ENCODE peak calls at places on chromosomes 4 and X, in five cellular contexts. E, A, L, J and C are unnamed samples.

GRCh38 chr4:122884504-122884903 is 37.9 kb downstream of the NUDT6 start:
- DNase-seq in E (no peak), J (no peak), L (no peak), A (no peak), C (no peak)

GRCh38 chr4:4430492-4431195 is 43.7 kb downstream of the NSG1 start:
- DNase-seq in L (peak), A (no peak), J (peak), E (no peak), C (no peak)

GRCh38 chr4:158578476-158578875 is 56.8 kb downstream of the RXFP1 start:
- DNase-seq in A (no peak), J (no peak), L (no peak), E (no peak), C (no peak)

GRCh38 chr4:80235451-80235850 is 31.0 kb upstream of the FGF5 start:
- DNase-seq in A (no peak), L (no peak), E (no peak), J (no peak), C (no peak)

GRCh38 chr4:6466756-6467381 is 5.5 kb downstream of the PPP2R2C start:
- DNase-seq in J (no peak), L (no peak), E (no peak), A (no peak), C (no peak)

GRCh38 chr4:161949941-161950725 is 213.7 kb downstream of the FSTL5 start:
- DNase-seq in E (no peak), A (no peak), J (no peak), L (no peak), C (no peak)

GRCh38 chrX:47234583-47234982 is 1.8 kb downstream of the USP11 start:
- DNase-seq in A (no peak), J (no peak), E (no peak), L (no peak), C (no peak)

GRCh38 chrX:151239748-151240147 is 63.4 kb downstream of the GPR50 start:
- DNase-seq in E (no peak), J (no peak), A (no peak), L (no peak), C (no peak)

GRCh38 chrX:154791951-154792350 is 13.3 kb downstream of the MPP1 start:
- DNase-seq in L (no peak), A (no peak), E (no peak), J (no peak), C (no peak)

GRCh38 chrX:2684256-2684655 is 6.8 kb upstream of the CD99 start:
- DNase-seq in A (no peak), E (no peak), J (no peak), L (no peak), C (no peak)

GRCh38 chr4:40755609-40756008 is 5.9 kb downstream of the NSUN7 start:
- DNase-seq in A (no peak), E (no peak), L (no peak), J (no peak), C (no peak)

GRCh38 chrX:138777230-138777629 is 65.7 kb upstream of the FGF13 start:
- DNase-seq in L (no peak), A (no peak), J (no peak), E (no peak), C (no peak)

GRCh38 chrX:39440734-39441305 is 639.6 kb downstream of the MID1IP1 start:
- DNase-seq in L (no peak), E (no peak), A (no peak), J (peak), C (no peak)

GRCh38 chr4:184624972-184625554 is 24.2 kb downstream of the CASP3 start:
- DNase-seq in A (no peak), J (no peak), L (no peak), E (no peak), C (no peak)

GRCh38 chr4:19945979-19946380 is 305.7 kb upstream of the SLIT2 start:
- DNase-seq in L (no peak), E (no peak), A (no peak), J (no peak), C (no peak)

GRCh38 chr4:178633263-178633662 is 1191.0 kb upstream of the AGA start:
- DNase-seq in L (no peak), J (no peak), E (no peak), A (no peak), C (no peak)

GRCh38 chrX:54358424-54359211 is 772 bp upstream of the WNK3 start:
- DNase-seq in L (peak), J (no peak), E (no peak), A (peak), C (peak)

GRCh38 chr4:3293410-3294391 is 880 bp downstream of the RGS12 start:
- DNase-seq in J (no peak), E (no peak), L (no peak), A (no peak), C (no peak)

GRCh38 chr4:52051615-52052474 is 741 bp downstream of the SPATA18 start:
- DNase-seq in E (peak), L (peak), J (peak), A (peak), C (peak)

GRCh38 chrX:122703762-122704161 is 480.3 kb upstream of the GRIA3 start:
- DNase-seq in E (no peak), L (no peak), J (no peak), A (no peak), C (no peak)

GRCh38 chr4:112938461-112939058 is 110.9 kb upstream of the ANK2 start:
- DNase-seq in L (no peak), J (peak), A (no peak), E (no peak), C (peak)

GRCh38 chr4:108160741-108161352 is 7.9 kb downstream of the LEF1 start:
- DNase-seq in L (no peak), J (no peak), A (no peak), E (no peak), C (no peak)

GRCh38 chr4:140807491-140808257 is 51.5 kb upstream of the TBC1D9 start:
- DNase-seq in L (no peak), A (no peak), E (no peak), J (peak), C (peak)

GRCh38 chr4:188554413-188554812 is 415.2 kb downstream of the TRIML1 start:
- DNase-seq in L (no peak), A (no peak), J (no peak), E (no peak), C (no peak)

GRCh38 chr4:3267576-3268394 is 18.8 kb downstream of the MSANTD1 start:
- DNase-seq in L (no peak), A (no peak), J (no peak), E (no peak), C (no peak)

GRCh38 chrX:130770615-130771014 is 132.4 kb downstream of the ENOX2 start:
- DNase-seq in E (no peak), L (no peak), A (no peak), J (no peak), C (no peak)

GRCh38 chrX:132631579-132632232 is 142.9 kb upstream of the MBNL3 start:
- DNase-seq in J (peak), L (no peak), A (no peak), E (no peak), C (no peak)

GRCh38 chr4:84578540-84579409 is 4.2 kb upstream of the CDS1 start:
- DNase-seq in E (no peak), L (no peak), J (peak), A (no peak), C (no peak)

GRCh38 chr4:120132935-120133334 is 66.3 kb upstream of the MAD2L1 start:
- DNase-seq in E (no peak), J (no peak), A (no peak), L (no peak), C (no peak)

GRCh38 chr4:143654571-143654970 is 45.9 kb downstream of the FREM3 start:
- DNase-seq in L (no peak), J (no peak), A (no peak), E (no peak), C (no peak)

GRCh38 chr4:140533951-140534480 is 10.0 kb downstream of the ELMOD2 start:
- DNase-seq in J (no peak), A (no peak), L (no peak), E (no peak), C (no peak)

GRCh38 chr4:153246446-153247115 is 42.3 kb downstream of the TRIM2 start:
- DNase-seq in L (no peak), E (no peak), A (no peak), J (no peak), C (no peak)

GRCh38 chr4:64784125-64784524 is 374.9 kb upstream of the TECRL start:
- DNase-seq in E (no peak), L (no peak), J (no peak), A (no peak), C (no peak)

GRCh38 chrX:20061869-20062254 is 54.8 kb downstream of the MAP7D2 start:
- DNase-seq in L (no peak), J (no peak), A (no peak), E (no peak), C (no peak)

GRCh38 chrX:1945879-1946278 is 331.0 kb downstream of the ASMT start:
- DNase-seq in J (no peak), A (no peak), L (no peak), E (no peak), C (no peak)

GRCh38 chr4:43690121-43690520 is 758.5 kb downstream of the KCTD8 start:
- DNase-seq in A (no peak), L (no peak), E (no peak), J (no peak), C (no peak)

GRCh38 chr4:2934077-2934812 is 29.0 kb downstream of the NOP14 start:
- DNase-seq in L (peak), J (peak), A (peak), E (peak), C (peak)

GRCh38 chr4:103091601-103092223 is 7.9 kb downstream of the BDH2 start:
- DNase-seq in E (no peak), J (peak), A (no peak), L (no peak), C (peak)

GRCh38 chrX:104098151-104098808 is 14.0 kb upstream of the ZCCHC18 start:
- DNase-seq in A (no peak), E (no peak), L (peak), J (peak), C (no peak)

GRCh38 chr4:98577956-98578355 is 80.5 kb downstream of the TSPAN5 start:
- DNase-seq in L (no peak), J (no peak), A (no peak), E (no peak), C (no peak)

GRCh38 chr4:14837860-14838259 is 164.4 kb upstream of the CPEB2 start:
- DNase-seq in E (no peak), J (peak), A (no peak), L (no peak), C (no peak)
- TF ChIP-seq CTCF in E (no peak), J (peak), A (no peak), L (no peak), C (peak)

GRCh38 chr4:87073570-87074470 is 139.0 kb downstream of the AFF1 start:
- DNase-seq in A (no peak), L (no peak), J (peak), E (no peak), C (peak)

GRCh38 chr4:87075876-87076275 is 141.1 kb downstream of the AFF1 start:
- DNase-seq in J (no peak), L (no peak), A (no peak), E (no peak), C (no peak)

GRCh38 chr4:87071401-87071800 is 136.6 kb downstream of the AFF1 start:
- DNase-seq in L (no peak), E (no peak), A (no peak), J (no peak), C (no peak)

GRCh38 chr4:87076690-87077358 is 142.0 kb downstream of the AFF1 start:
- DNase-seq in J (no peak), E (no peak), L (no peak), A (no peak), C (no peak)

GRCh38 chr4:87073187-87073569 is 138.4 kb downstream of the AFF1 start:
- DNase-seq in E (no peak), L (no peak), A (no peak), J (peak), C (no peak)
- H3K4me3 ChIP-seq in E (no peak), L (no peak), A (no peak), J (peak), C (peak)

DNA sequence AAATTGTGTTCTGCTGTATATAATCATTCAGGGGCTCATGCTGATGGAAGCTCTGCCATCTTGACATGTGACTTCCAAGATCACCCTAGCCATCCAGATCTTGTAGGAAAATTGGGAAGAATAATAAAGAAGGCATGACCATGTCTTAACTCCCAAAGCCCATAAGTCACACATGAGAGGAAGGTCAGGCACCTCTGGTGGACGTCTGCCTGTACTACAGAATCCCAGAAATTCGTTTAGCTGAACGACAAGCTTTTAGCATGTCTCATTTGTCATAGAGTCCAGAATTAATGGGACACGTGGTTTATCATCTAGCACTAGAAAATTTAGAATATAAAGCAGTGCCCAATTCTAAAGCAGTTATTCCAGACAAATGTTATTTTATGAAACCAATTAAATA is 212.7 kb downstream of the CENPC start:
- DNase-seq in E (no peak), J (peak), L (no peak), A (no peak), C (no peak)
- TF ChIP-seq CTCF in E (no peak), J (peak), L (no peak), A (no peak), C (peak)

DNA sequence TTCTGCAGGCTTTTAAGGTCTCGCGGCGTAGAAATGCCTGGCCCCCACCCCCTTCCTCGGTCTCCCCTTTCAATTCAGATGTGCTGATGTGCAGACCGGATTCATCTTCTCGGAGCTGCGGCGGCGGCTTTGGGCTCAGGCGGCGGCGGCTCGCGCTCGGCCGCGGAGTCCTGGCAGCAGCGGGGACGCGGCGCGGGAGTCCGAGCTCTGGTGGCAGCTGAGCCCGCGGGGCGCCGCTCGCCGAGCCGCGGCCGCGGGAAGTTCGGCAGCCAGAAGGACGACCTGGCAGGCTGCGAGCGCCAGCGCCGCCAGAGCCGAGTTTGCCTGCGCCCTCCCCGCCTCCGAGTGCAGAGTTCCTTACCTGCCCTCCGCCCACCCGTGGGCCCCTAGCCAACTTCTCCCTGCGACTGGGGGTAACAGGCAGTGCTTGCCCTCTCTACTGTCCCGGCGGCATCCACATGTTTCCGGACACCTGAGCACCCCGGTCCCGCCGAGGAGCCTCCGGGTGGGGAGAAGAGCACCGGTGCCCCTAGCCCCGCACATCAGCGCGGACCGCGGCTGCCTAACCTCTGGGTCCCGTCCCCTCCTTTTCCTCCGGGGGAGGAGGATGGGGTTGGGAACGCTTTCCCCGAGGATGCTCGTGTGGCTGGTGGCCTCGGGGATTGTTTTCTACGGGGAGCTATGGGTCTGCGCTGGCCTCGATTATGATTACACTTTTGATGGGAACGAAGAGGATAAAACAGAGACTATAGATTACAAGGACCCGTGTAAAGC is 448 bp downstream of the TLL1 start:
- DNase-seq in E (no peak), J (peak), L (peak), A (no peak), C (peak)
- H3K4me3 ChIP-seq in E (peak), J (no peak), L (peak), A (peak), C (no peak)

GRCh38 chr4:165461176-165461835 is 82.5 kb downstream of the CPE start:
- DNase-seq in A (no peak), L (peak), E (no peak), J (no peak), C (no peak)

GRCh38 chr4:165464813-165465381 is 86.1 kb downstream of the CPE start:
- DNase-seq in J (peak), E (no peak), L (no peak), A (no peak), C (no peak)

GRCh38 chr4:165464338-165464737 is 85.5 kb downstream of the CPE start:
- DNase-seq in L (no peak), A (no peak), E (no peak), J (no peak), C (no peak)

GRCh38 chr4:165458451-165458850 is 79.6 kb downstream of the CPE start:
- DNase-seq in E (no peak), A (no peak), L (no peak), J (no peak), C (no peak)

DNA sequence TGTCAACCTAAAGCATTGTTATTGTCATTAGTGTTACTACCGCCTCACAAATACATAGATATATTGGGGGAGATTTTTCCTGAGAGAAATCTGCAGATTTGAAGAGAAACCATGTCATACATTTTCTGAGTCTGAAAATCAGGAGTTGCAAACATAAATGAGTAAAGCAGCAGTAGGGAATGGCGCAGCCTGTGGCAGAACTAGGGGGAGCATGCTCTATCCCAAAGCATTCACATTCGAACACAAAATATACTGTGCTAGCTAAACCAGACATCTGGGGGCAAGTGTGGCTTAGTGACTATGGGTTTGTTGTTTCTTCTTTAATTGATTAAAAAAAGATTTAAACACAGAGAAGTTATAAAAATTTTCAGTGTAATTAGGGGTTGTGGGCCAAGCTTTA is 83.2 kb downstream of the CPE start:
- DNase-seq in E (no peak), J (no peak), L (no peak), A (no peak), C (no peak)
- TF ChIP-seq CTCF in E (no peak), J (no peak), L (no peak), A (no peak), C (no peak)

GRCh38 chr4:25131396-25131795 is 28.9 kb downstream of the SEPSECS start:
- DNase-seq in E (no peak), L (no peak), J (no peak), A (no peak), C (no peak)
- H3K4me3 ChIP-seq in E (no peak), L (no peak), J (no peak), A (no peak), C (no peak)

GRCh38 chr4:132332932-132333722 is 816.0 kb upstream of the PCDH10 start:
- DNase-seq in L (no peak), E (no peak), J (no peak), A (no peak), C (no peak)
- TF ChIP-seq CTCF in L (no peak), E (no peak), J (no peak), A (no peak), C (no peak)

GRCh38 chr4:37685211-37685725 is 908 bp downstream of the RELL1 start:
- DNase-seq in L (peak), J (peak), E (no peak), A (no peak), C (no peak)
- H3K4me3 ChIP-seq in L (peak), J (peak), E (peak), A (peak), C (peak)